ENCODE peak calls at places on chromosomes 13 and 19, in six cellular contexts. F is lower lobe of right lung; R is T-helper 17 cell; E is CD4-positive, CD25-positive, alpha-beta regulatory T cell; D is body of pancreas; A is HAP-1. L is an unnamed sample.

GRCh38 chr19:40612831-40613668 is 11.9 kb downstream of the LTBP4 start:
- DNase-seq in R (peak; percentile 56), F (peak; percentile 85), A (no peak), D (no peak), E (peak; percentile 70), L (peak; percentile 49)

GRCh38 chr13:103236213-103236612 is 170.0 kb upstream of the SLC10A2 start:
- DNase-seq in R (no peak), E (no peak), F (no peak), A (no peak), D (no peak), L (no peak)

GRCh38 chr13:67299072-67299635 is 69.0 kb upstream of the PCDH9 start:
- DNase-seq in E (no peak), D (no peak), F (no peak), R (no peak), A (no peak), L (no peak)

GRCh38 chr19:15161028-15161984 is 39.5 kb downstream of the NOTCH3 start:
- DNase-seq in R (no peak), A (peak; percentile 33), F (no peak), E (no peak), D (no peak), L (peak; percentile 62)

GRCh38 chr13:29922281-29922821 is 71.9 kb upstream of the UBL3 start:
- DNase-seq in E (no peak), A (no peak), R (no peak), D (no peak), F (no peak), L (no peak)

GRCh38 chr19:29671393-29672076 is 6.3 kb downstream of the PLEKHF1 start:
- DNase-seq in E (peak; percentile 97), A (no peak), D (peak; percentile 50), R (peak; percentile 63), F (peak; percentile 78), L (no peak)

GRCh38 chr13:79485014-79485441 is 4.1 kb downstream of the NDFIP2 start:
- DNase-seq in E (no peak), A (no peak), F (no peak), D (peak; percentile 48), R (no peak), L (peak; percentile 82)

GRCh38 chr19:5487222-5487621 is 32.0 kb downstream of the ZNRF4 start:
- DNase-seq in F (no peak), R (no peak), A (no peak), D (peak; percentile 14), E (no peak), L (no peak)

GRCh38 chr19:4556574-4557185 is 2.8 kb downstream of the SEMA6B start:
- DNase-seq in R (no peak), F (no peak), A (peak; percentile 27), D (no peak), E (no peak), L (peak; percentile 69)

GRCh38 chr19:5711025-5711424 is 8.9 kb downstream of the LONP1 start:
- DNase-seq in A (no peak), F (no peak), E (no peak), D (no peak), R (no peak), L (no peak)

GRCh38 chr19:40811478-40812341 is 12.7 kb downstream of the EGLN2 start:
- DNase-seq in F (peak; percentile 51), R (no peak), A (no peak), E (no peak), D (no peak), L (peak; percentile 53)

GRCh38 chr19:33905937-33906577 is 109.4 kb downstream of the KCTD15 start:
- DNase-seq in F (peak; percentile 84), D (peak; percentile 91), E (no peak), R (no peak), A (no peak), L (peak; percentile 87)

GRCh38 chr13:73096173-73097117 is 37.6 kb downstream of the KLF5 start:
- DNase-seq in A (no peak), R (no peak), E (no peak), D (peak; percentile 17), F (no peak), L (peak; percentile 75)

GRCh38 chr19:2235396-2236284 is 489 bp downstream of the PLEKHJ1 start:
- DNase-seq in D (peak; percentile 83), E (no peak), F (peak; percentile 76), A (peak; percentile 25), R (no peak), L (peak; percentile 39)

GRCh38 chr13:80469841-80470378 is 129.0 kb upstream of the SPRY2 start:
- DNase-seq in A (no peak), F (no peak), D (peak; percentile 55), E (no peak), R (no peak), L (no peak)

GRCh38 chr13:43333176-43333575 is 309.8 kb downstream of the DNAJC15 start:
- DNase-seq in A (no peak), E (no peak), D (no peak), F (no peak), R (no peak), L (no peak)

GRCh38 chr13:39273953-39274352 is 235.7 kb downstream of the NHLRC3 start:
- DNase-seq in F (no peak), A (peak; percentile 20), R (no peak), D (no peak), E (no peak), L (peak; percentile 24)

GRCh38 chr13:26475176-26476110 is 82.0 kb upstream of the WASF3 start:
- DNase-seq in F (no peak), R (no peak), A (no peak), E (no peak), D (no peak), L (no peak)

GRCh38 chr13:47671762-47672161 is 329.3 kb downstream of the SUCLA2 start:
- DNase-seq in F (no peak), R (no peak), D (no peak), E (no peak), A (no peak), L (no peak)

GRCh38 chr19:20247016-20247683 is 80.1 kb downstream of the ZNF486 start:
- DNase-seq in F (no peak), D (peak; percentile 54), R (no peak), E (peak; percentile 12), A (no peak), L (no peak)

GRCh38 chr19:11463391-11463790 is 17.5 kb downstream of the ELAVL3 start:
- DNase-seq in F (no peak), A (no peak), R (no peak), D (no peak), E (peak; percentile 43), L (no peak)

GRCh38 chr13:31978021-31978420 is 53.6 kb upstream of the FRY start:
- DNase-seq in E (no peak), A (no peak), R (no peak), D (no peak), F (no peak), L (no peak)

GRCh38 chr13:24625870-24626419 is 54.3 kb upstream of the ATP12A start:
- DNase-seq in F (no peak), E (peak; percentile 78), R (no peak), D (no peak), A (no peak), L (no peak)

GRCh38 chr13:74067818-74068217 is 66.4 kb downstream of the KLF12 start:
- DNase-seq in F (no peak), R (no peak), D (no peak), A (no peak), E (no peak), L (no peak)

GRCh38 chr13:26497991-26498423 is 59.5 kb upstream of the WASF3 start:
- DNase-seq in A (no peak), D (no peak), F (no peak), E (no peak), R (no peak), L (no peak)

GRCh38 chr19:42252365-42253244 is 2.3 kb downstream of the ERF start:
- DNase-seq in R (no peak), F (no peak), D (peak; percentile 60), E (no peak), A (peak; percentile 32), L (no peak)

GRCh38 chr19:45613926-45614725 is 12.1 kb upstream of the GPR4 start:
- DNase-seq in A (no peak), R (no peak), D (peak; percentile 70), F (no peak), E (peak; percentile 82), L (peak; percentile 46)

GRCh38 chr13:33194820-33195692 is 90.5 kb downstream of the STARD13 start:
- DNase-seq in E (no peak), D (peak; percentile 69), A (no peak), F (no peak), R (no peak), L (peak; percentile 36)

GRCh38 chr13:111491659-111492058 is 171.2 kb downstream of the TEX29 start:
- DNase-seq in R (no peak), D (no peak), F (no peak), A (no peak), E (no peak), L (no peak)

GRCh38 chr13:22211876-22212275 is 541.0 kb downstream of the FGF9 start:
- DNase-seq in D (no peak), A (no peak), F (no peak), R (no peak), E (no peak), L (no peak)

GRCh38 chr19:58003153-58003828 is 671 bp upstream of the ZNF606 start:
- DNase-seq in A (no peak), E (no peak), D (no peak), F (no peak), R (no peak), L (no peak)
- H3K9me3 ChIP-seq in A (peaks cover 21% of the 10 kb centered on the region), E (peaks cover 40% of the 10 kb centered on the region), D (peaks cover 56% of the 10 kb centered on the region), F (peaks cover 71% of the 10 kb centered on the region), R (peaks cover 27% of the 10 kb centered on the region), L (peaks cover 41% of the 10 kb centered on the region)

DNA sequence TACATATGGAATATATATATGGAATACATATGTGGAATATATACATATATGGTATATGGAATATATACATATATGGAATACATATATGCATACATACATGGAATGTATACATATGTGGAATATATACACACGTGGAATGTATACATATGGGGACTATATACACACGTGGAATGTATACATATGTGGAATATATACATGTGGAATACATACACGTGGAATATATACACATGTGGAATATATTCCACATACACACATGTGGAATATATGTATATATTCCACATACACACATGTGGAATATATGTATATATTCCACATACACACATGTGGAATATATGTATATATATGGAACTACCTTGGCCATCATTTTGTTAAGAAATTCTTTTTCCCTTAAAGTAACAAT is 31.1 kb downstream of the ZNF571 start:
- DNase-seq in E (no peak), F (no peak), R (no peak), A (no peak), D (no peak), L (no peak)
- H3K9me3 ChIP-seq in E (peaks cover 92% of the 10 kb centered on the region), F (no peaks in the 10 kb centered on the region), R (peaks cover 56% of the 10 kb centered on the region), A (peaks cover 22% of the 10 kb centered on the region), D (peaks cover 80% of the 10 kb centered on the region), L (peaks cover 67% of the 10 kb centered on the region)

GRCh38 chr13:98823442-98823841 is 71.0 kb upstream of the SLC15A1 start:
- DNase-seq in R (no peak), D (no peak), A (no peak), E (no peak), F (no peak), L (no peak)
- H3K9me3 ChIP-seq in R (no peaks in the 10 kb centered on the region), D (no peaks in the 10 kb centered on the region), A (no peaks in the 10 kb centered on the region), E (no peaks in the 10 kb centered on the region), F (no peaks in the 10 kb centered on the region), L (no peaks in the 10 kb centered on the region)

DNA sequence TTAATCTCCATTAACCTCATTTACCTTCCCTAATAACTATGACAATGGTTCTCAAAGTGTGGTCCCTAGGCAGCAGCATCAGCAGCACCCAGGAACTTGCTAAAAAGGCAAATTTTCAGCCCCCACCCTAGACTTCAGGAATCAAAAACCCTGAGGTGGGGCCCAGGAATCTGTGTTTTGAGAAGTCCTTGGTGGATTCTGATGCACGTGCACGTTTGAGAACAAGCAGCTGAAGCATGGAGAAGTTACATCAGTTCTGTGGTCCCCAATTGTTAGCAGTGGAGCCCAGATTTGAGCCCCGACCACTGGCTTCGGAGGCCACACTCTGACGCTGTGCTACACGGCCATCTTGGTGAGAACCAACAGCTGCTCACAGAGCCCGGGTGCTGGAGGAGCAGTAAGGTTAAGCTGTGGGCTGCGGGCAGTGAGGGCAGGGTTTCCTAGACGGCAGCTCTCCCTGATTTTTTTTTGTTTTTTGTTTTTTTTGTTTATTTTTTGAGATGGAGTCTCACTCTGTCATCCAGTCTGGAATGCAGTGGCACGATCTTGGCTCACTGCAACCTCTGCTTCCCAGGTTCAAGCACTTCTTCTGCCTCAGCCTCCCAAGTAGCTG is 14.0 kb upstream of the CD22 start:
- DNase-seq in D (no peak), R (no peak), F (no peak), A (no peak), E (no peak), L (no peak)
- H3K9me3 ChIP-seq in D (no peaks in the 10 kb centered on the region), R (no peaks in the 10 kb centered on the region), F (no peaks in the 10 kb centered on the region), A (no peaks in the 10 kb centered on the region), E (no peaks in the 10 kb centered on the region), L (no peaks in the 10 kb centered on the region)